ENCODE peak calls at places on chromosomes 2 and 18, in five cellular contexts. V is D341Med; K is CD8-positive, alpha-beta memory T cell; U is amygdala; R is amniotic stem cell. A is an unnamed sample.

GRCh38 chr2:1055014-1055595 is 104.5 kb downstream of the SNTG2 start:
- DNase-seq in V (no peak), K (no peak), U (no peak), R (peak), A (peak)

GRCh38 chr2:152635635-152636298 is 81.5 kb downstream of the PRPF40A start:
- DNase-seq in V (peak), K (peak), U (peak), R (peak), A (peak)

GRCh38 chr18:48781041-48781989 is 169.4 kb downstream of the SMAD7 start:
- DNase-seq in V (no peak), K (no peak), U (peak), R (no peak), A (no peak)

GRCh38 chr2:160581448-160581847 is 87.8 kb upstream of the RBMS1 start:
- DNase-seq in V (no peak), K (no peak), U (no peak), R (no peak), A (no peak)

GRCh38 chr18:3498705-3499451 is 48.9 kb downstream of the TGIF1 start:
- DNase-seq in V (no peak), K (no peak), U (peak), R (no peak), A (no peak)

GRCh38 chr18:36934884-36935283 is 106.0 kb downstream of the KIAA1328 start:
- DNase-seq in V (no peak), K (no peak), U (no peak), R (no peak), A (peak)

GRCh38 chr2:163553601-163554000 is 182.2 kb downstream of the FIGN start:
- DNase-seq in V (no peak), K (no peak), U (no peak), R (no peak), A (no peak)

GRCh38 chr18:52200406-52200805 is 139.6 kb upstream of the DCC start:
- DNase-seq in V (no peak), K (no peak), U (no peak), R (no peak), A (no peak)

A was measured in GM04504.